ENCODE peak calls at places on chromosome 16, in ten cellular contexts. One of them, this sample, is unnamed.

GRCh38 chr16:17446661-17447060 is 24.1 kb downstream of the XYLT1 start:
- DNase-seq in fibroblast of lung: no peak
- DNase-seq in AG10803: no peak
- DNase-seq in AG04449: no peak
- DNase-seq in epithelial cell of esophagus: no peak
- DNase-seq in GM12865: no peak
- DNase-seq in progenitor cell of endocrine pancreas: no peak
- DNase-seq in AG09319: no peak
- DNase-seq in tibial artery: peak; percentile 64
- DNase-seq in cardiac fibroblast: no peak
- DNase-seq in this sample: no peak

GRCh38 chr16:21172650-21173049 is 14.2 kb downstream of the LDAF1 start:
- DNase-seq in fibroblast of lung: no peak
- DNase-seq in AG10803: no peak
- DNase-seq in AG04449: no peak
- DNase-seq in epithelial cell of esophagus: no peak
- DNase-seq in GM12865: no peak
- DNase-seq in progenitor cell of endocrine pancreas: no peak
- DNase-seq in AG09319: no peak
- DNase-seq in tibial artery: no peak
- DNase-seq in cardiac fibroblast: no peak
- DNase-seq in this sample: no peak

GRCh38 chr16:82699262-82699661 is 72.5 kb downstream of the CDH13 start:
- DNase-seq in fibroblast of lung: no peak
- DNase-seq in AG10803: no peak
- DNase-seq in AG04449: no peak
- DNase-seq in epithelial cell of esophagus: no peak
- DNase-seq in GM12865: no peak
- DNase-seq in progenitor cell of endocrine pancreas: no peak
- DNase-seq in AG09319: no peak
- DNase-seq in tibial artery: no peak
- DNase-seq in cardiac fibroblast: no peak
- DNase-seq in this sample: no peak

GRCh38 chr16:17331071-17331521 is 139.7 kb downstream of the XYLT1 start:
- DNase-seq in fibroblast of lung: no peak
- DNase-seq in AG10803: peak; percentile 87
- DNase-seq in AG04449: no peak
- DNase-seq in epithelial cell of esophagus: no peak
- DNase-seq in GM12865: no peak
- DNase-seq in progenitor cell of endocrine pancreas: no peak
- DNase-seq in AG09319: peak; percentile 63
- DNase-seq in tibial artery: peak; percentile 85
- DNase-seq in cardiac fibroblast: no peak
- DNase-seq in this sample: peak; percentile 88

GRCh38 chr16:4800290-4801041 is 2.0 kb downstream of the ROGDI start:
- DNase-seq in fibroblast of lung: no peak
- DNase-seq in AG10803: no peak
- DNase-seq in AG04449: no peak
- DNase-seq in epithelial cell of esophagus: peak; percentile 62
- DNase-seq in GM12865: peak; percentile 85
- DNase-seq in progenitor cell of endocrine pancreas: no peak
- DNase-seq in AG09319: no peak
- DNase-seq in tibial artery: no peak
- DNase-seq in cardiac fibroblast: no peak
- DNase-seq in this sample: no peak

GRCh38 chr16:53501216-53501859 is 1.7 kb downstream of the AKTIP start:
- DNase-seq in fibroblast of lung: no peak
- DNase-seq in AG10803: peak; percentile 15
- DNase-seq in AG04449: no peak
- DNase-seq in epithelial cell of esophagus: peak; percentile 41
- DNase-seq in GM12865: no peak
- DNase-seq in progenitor cell of endocrine pancreas: no peak
- DNase-seq in AG09319: no peak
- DNase-seq in tibial artery: no peak
- DNase-seq in cardiac fibroblast: peak; percentile 11
- DNase-seq in this sample: peak; percentile 20

GRCh38 chr16:57899771-57900661 is 70.9 kb downstream of the CNGB1 start:
- DNase-seq in fibroblast of lung: peak; percentile 59
- DNase-seq in AG10803: peak; percentile 63
- DNase-seq in AG04449: no peak
- DNase-seq in epithelial cell of esophagus: peak; percentile 76
- DNase-seq in GM12865: peak; percentile 79
- DNase-seq in progenitor cell of endocrine pancreas: peak; percentile 55
- DNase-seq in AG09319: no peak
- DNase-seq in tibial artery: peak; percentile 72
- DNase-seq in cardiac fibroblast: peak; percentile 80
- DNase-seq in this sample: peak; percentile 82

GRCh38 chr16:77788196-77789084 is at the start of gene VAT1L:
- DNase-seq in fibroblast of lung: peak; percentile 75
- DNase-seq in AG10803: peak; percentile 53
- DNase-seq in AG04449: no peak
- DNase-seq in epithelial cell of esophagus: peak; percentile 49
- DNase-seq in GM12865: peak; percentile 16
- DNase-seq in progenitor cell of endocrine pancreas: no peak
- DNase-seq in AG09319: no peak
- DNase-seq in tibial artery: peak; percentile 69
- DNase-seq in cardiac fibroblast: peak; percentile 48
- DNase-seq in this sample: peak; percentile 68

GRCh38 chr16:79599837-79600635 is 501 bp downstream of the MAF start:
- DNase-seq in fibroblast of lung: peak; percentile 67
- DNase-seq in AG10803: peak; percentile 35
- DNase-seq in AG04449: no peak
- DNase-seq in epithelial cell of esophagus: peak; percentile 62
- DNase-seq in GM12865: peak; percentile 23
- DNase-seq in progenitor cell of endocrine pancreas: peak; percentile 47
- DNase-seq in AG09319: no peak
- DNase-seq in tibial artery: peak; percentile 77
- DNase-seq in cardiac fibroblast: peak; percentile 48
- DNase-seq in this sample: no peak

GRCh38 chr16:1035066-1035415 is 37.5 kb upstream of the SSTR5 start:
- DNase-seq in fibroblast of lung: no peak
- DNase-seq in AG10803: no peak
- DNase-seq in AG04449: no peak
- DNase-seq in epithelial cell of esophagus: no peak
- DNase-seq in GM12865: no peak
- DNase-seq in progenitor cell of endocrine pancreas: no peak
- DNase-seq in AG09319: no peak
- DNase-seq in tibial artery: no peak
- DNase-seq in cardiac fibroblast: no peak
- DNase-seq in this sample: no peak

GRCh38 chr16:84819644-84820304 is at the start of gene CRISPLD2:
- DNase-seq in fibroblast of lung: peak; percentile 87
- DNase-seq in AG10803: peak; percentile 86
- DNase-seq in AG04449: no peak
- DNase-seq in epithelial cell of esophagus: peak; percentile 87
- DNase-seq in GM12865: peak; percentile 20
- DNase-seq in progenitor cell of endocrine pancreas: peak; percentile 94
- DNase-seq in AG09319: peak; percentile 74
- DNase-seq in tibial artery: peak; percentile 97
- DNase-seq in cardiac fibroblast: peak; percentile 91
- DNase-seq in this sample: peak; percentile 78

GRCh38 chr16:84820305-84820684 is 510 bp downstream of the CRISPLD2 start:
- DNase-seq in fibroblast of lung: no peak
- DNase-seq in AG10803: peak; percentile 51
- DNase-seq in AG04449: no peak
- DNase-seq in epithelial cell of esophagus: no peak
- DNase-seq in GM12865: no peak
- DNase-seq in progenitor cell of endocrine pancreas: no peak
- DNase-seq in AG09319: no peak
- DNase-seq in tibial artery: no peak
- DNase-seq in cardiac fibroblast: no peak
- DNase-seq in this sample: no peak

GRCh38 chr16:84821728-84822676 is 2.2 kb downstream of the CRISPLD2 start:
- DNase-seq in fibroblast of lung: no peak
- DNase-seq in AG10803: peak; percentile 62
- DNase-seq in AG04449: no peak
- DNase-seq in epithelial cell of esophagus: no peak
- DNase-seq in GM12865: no peak
- DNase-seq in progenitor cell of endocrine pancreas: no peak
- DNase-seq in AG09319: no peak
- DNase-seq in tibial artery: no peak
- DNase-seq in cardiac fibroblast: peak; percentile 56
- DNase-seq in this sample: peak; percentile 60

GRCh38 chr16:84820771-84821170 is 986 bp downstream of the CRISPLD2 start:
- DNase-seq in fibroblast of lung: no peak
- DNase-seq in AG10803: no peak
- DNase-seq in AG04449: no peak
- DNase-seq in epithelial cell of esophagus: no peak
- DNase-seq in GM12865: no peak
- DNase-seq in progenitor cell of endocrine pancreas: no peak
- DNase-seq in AG09319: no peak
- DNase-seq in tibial artery: no peak
- DNase-seq in cardiac fibroblast: no peak
- DNase-seq in this sample: no peak

DNA sequence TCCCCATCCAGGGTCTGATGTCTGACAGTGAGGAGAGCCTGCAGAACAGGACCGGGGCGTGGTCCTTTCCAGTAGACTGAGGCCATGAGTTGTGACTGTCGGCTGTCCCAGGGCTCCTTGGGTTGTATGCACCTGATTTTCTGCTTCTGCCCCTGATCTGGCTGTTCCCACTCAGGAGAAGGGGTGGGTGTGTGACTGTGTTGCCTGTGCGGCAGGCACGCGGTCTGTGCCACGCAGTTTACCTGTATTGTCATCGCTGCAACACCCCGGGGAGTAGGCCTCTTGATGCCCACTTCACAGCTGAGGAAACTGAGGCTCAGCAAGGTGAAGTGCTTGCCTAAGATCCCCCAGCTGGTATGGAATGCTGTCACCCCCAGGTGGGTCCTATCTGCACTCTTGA is 1.4 kb downstream of the CRISPLD2 start:
- DNase-seq in fibroblast of lung: no peak
- DNase-seq in AG10803: no peak
- DNase-seq in AG04449: no peak
- DNase-seq in epithelial cell of esophagus: no peak
- DNase-seq in GM12865: no peak
- DNase-seq in progenitor cell of endocrine pancreas: no peak
- DNase-seq in AG09319: no peak
- DNase-seq in tibial artery: no peak
- DNase-seq in cardiac fibroblast: no peak
- DNase-seq in this sample: no peak
- TF ChIP-seq CTCF in fibroblast of lung: no peak
- TF ChIP-seq CTCF in AG10803: no peak
- TF ChIP-seq CTCF in AG04449: no peak
- TF ChIP-seq CTCF in epithelial cell of esophagus: no peak
- TF ChIP-seq CTCF in GM12865: no peak
- TF ChIP-seq CTCF in progenitor cell of endocrine pancreas: no peak
- TF ChIP-seq CTCF in AG09319: no peak
- TF ChIP-seq CTCF in tibial artery: no peak
- TF ChIP-seq CTCF in cardiac fibroblast: no peak
- TF ChIP-seq CTCF in this sample: no peak

DNA sequence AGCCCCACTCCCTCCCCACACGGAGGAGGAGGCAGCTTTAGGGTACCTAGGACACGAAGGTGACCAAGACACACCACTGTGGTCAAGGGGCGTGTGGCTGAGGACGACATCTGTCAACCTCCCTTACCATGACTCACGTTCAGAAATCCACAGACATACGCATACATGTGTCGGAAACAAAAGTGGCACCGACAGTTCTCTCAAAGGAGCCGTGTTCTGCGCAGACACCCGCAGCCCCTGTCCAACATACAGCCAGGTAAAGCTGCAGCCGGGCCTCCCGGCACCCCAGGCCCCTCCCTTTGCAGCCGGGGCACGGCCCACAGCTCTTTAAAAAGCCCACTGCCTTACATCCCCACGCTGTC is 40.4 kb upstream of the KLHDC4 start:
- DNase-seq in fibroblast of lung: peak; percentile 43
- DNase-seq in AG10803: peak; percentile 58
- DNase-seq in AG04449: no peak
- DNase-seq in epithelial cell of esophagus: peak; percentile 66
- DNase-seq in GM12865: no peak
- DNase-seq in progenitor cell of endocrine pancreas: no peak
- DNase-seq in AG09319: no peak
- DNase-seq in tibial artery: no peak
- DNase-seq in cardiac fibroblast: no peak
- DNase-seq in this sample: no peak
- TF ChIP-seq CTCF in fibroblast of lung: no peak
- TF ChIP-seq CTCF in AG10803: no peak
- TF ChIP-seq CTCF in AG04449: no peak
- TF ChIP-seq CTCF in epithelial cell of esophagus: no peak
- TF ChIP-seq CTCF in GM12865: no peak
- TF ChIP-seq CTCF in progenitor cell of endocrine pancreas: no peak
- TF ChIP-seq CTCF in AG09319: no peak
- TF ChIP-seq CTCF in tibial artery: no peak
- TF ChIP-seq CTCF in cardiac fibroblast: no peak
- TF ChIP-seq CTCF in this sample: no peak

GRCh38 chr16:51049276-51049675 is 101.8 kb downstream of the SALL1 start:
- DNase-seq in fibroblast of lung: peak; percentile 11
- DNase-seq in AG10803: no peak
- DNase-seq in AG04449: no peak
- DNase-seq in epithelial cell of esophagus: peak; percentile 2
- DNase-seq in GM12865: no peak
- DNase-seq in progenitor cell of endocrine pancreas: no peak
- DNase-seq in AG09319: no peak
- DNase-seq in tibial artery: no peak
- DNase-seq in cardiac fibroblast: no peak
- DNase-seq in this sample: no peak

GRCh38 chr16:51050379-51050710 is 100.7 kb downstream of the SALL1 start:
- DNase-seq in fibroblast of lung: no peak
- DNase-seq in AG10803: no peak
- DNase-seq in AG04449: no peak
- DNase-seq in epithelial cell of esophagus: no peak
- DNase-seq in GM12865: no peak
- DNase-seq in progenitor cell of endocrine pancreas: no peak
- DNase-seq in AG09319: no peak
- DNase-seq in tibial artery: no peak
- DNase-seq in cardiac fibroblast: no peak
- DNase-seq in this sample: no peak

GRCh38 chr16:51048544-51048943 is 102.5 kb downstream of the SALL1 start:
- DNase-seq in fibroblast of lung: peak; percentile 33
- DNase-seq in AG10803: peak; percentile 8
- DNase-seq in AG04449: no peak
- DNase-seq in epithelial cell of esophagus: peak; percentile 7
- DNase-seq in GM12865: no peak
- DNase-seq in progenitor cell of endocrine pancreas: no peak
- DNase-seq in AG09319: no peak
- DNase-seq in tibial artery: no peak
- DNase-seq in cardiac fibroblast: no peak
- DNase-seq in this sample: no peak

GRCh38 chr16:51051671-51052070 is 99.4 kb downstream of the SALL1 start:
- DNase-seq in fibroblast of lung: no peak
- DNase-seq in AG10803: no peak
- DNase-seq in AG04449: no peak
- DNase-seq in epithelial cell of esophagus: no peak
- DNase-seq in GM12865: no peak
- DNase-seq in progenitor cell of endocrine pancreas: no peak
- DNase-seq in AG09319: no peak
- DNase-seq in tibial artery: no peak
- DNase-seq in cardiac fibroblast: no peak
- DNase-seq in this sample: no peak

GRCh38 chr16:51049678-51050378 is 101.2 kb downstream of the SALL1 start:
- DNase-seq in fibroblast of lung: no peak
- DNase-seq in AG10803: no peak
- DNase-seq in AG04449: no peak
- DNase-seq in epithelial cell of esophagus: no peak
- DNase-seq in GM12865: no peak
- DNase-seq in progenitor cell of endocrine pancreas: no peak
- DNase-seq in AG09319: no peak
- DNase-seq in tibial artery: no peak
- DNase-seq in cardiac fibroblast: no peak
- DNase-seq in this sample: no peak
- TF ChIP-seq CTCF in fibroblast of lung: no peak
- TF ChIP-seq CTCF in AG10803: no peak
- TF ChIP-seq CTCF in AG04449: no peak
- TF ChIP-seq CTCF in epithelial cell of esophagus: no peak
- TF ChIP-seq CTCF in GM12865: no peak
- TF ChIP-seq CTCF in progenitor cell of endocrine pancreas: peak; percentile 18
- TF ChIP-seq CTCF in AG09319: no peak
- TF ChIP-seq CTCF in tibial artery: no peak
- TF ChIP-seq CTCF in cardiac fibroblast: no peak
- TF ChIP-seq CTCF in this sample: no peak

GRCh38 chr16:23072769-23073549 is 76.3 kb downstream of the USP31 start:
- DNase-seq in fibroblast of lung: peak; percentile 65
- DNase-seq in AG10803: peak; percentile 21
- DNase-seq in AG04449: no peak
- DNase-seq in epithelial cell of esophagus: peak; percentile 96
- DNase-seq in GM12865: no peak
- DNase-seq in progenitor cell of endocrine pancreas: no peak
- DNase-seq in AG09319: no peak
- DNase-seq in tibial artery: no peak
- DNase-seq in cardiac fibroblast: no peak
- DNase-seq in this sample: peak; percentile 20
- TF ChIP-seq CTCF in fibroblast of lung: no peak
- TF ChIP-seq CTCF in AG10803: peak; percentile 6
- TF ChIP-seq CTCF in AG04449: no peak
- TF ChIP-seq CTCF in epithelial cell of esophagus: no peak
- TF ChIP-seq CTCF in GM12865: no peak
- TF ChIP-seq CTCF in progenitor cell of endocrine pancreas: no peak
- TF ChIP-seq CTCF in AG09319: no peak
- TF ChIP-seq CTCF in tibial artery: no peak
- TF ChIP-seq CTCF in cardiac fibroblast: no peak
- TF ChIP-seq CTCF in this sample: no peak

This sample was measured in fibroblast of the aortic adventitia.